ENCODE peak calls at places on chromosomes 3 and 15, in ten cellular contexts. T, C, Q, M, K, H, E, I, L and D are unnamed samples.

GRCh38 chr15:89132611-89133242 is 44.5 kb downstream of the ABHD2 start:
- DNase-seq in I (no peak), H (no peak), Q (no peak), L (no peak), C (no peak), E (no peak), T (no peak), M (peak), K (peak), D (no peak)

GRCh38 chr3:108223928-108224327 is 1.7 kb upstream of the IFT57 start:
- DNase-seq in E (no peak), L (no peak), M (no peak), K (no peak), C (peak), I (no peak), H (peak), T (no peak), Q (no peak), D (no peak)

GRCh38 chr3:170811515-170811914 is 58.5 kb downstream of the RPL22L1 start:
- DNase-seq in C (peak), L (no peak), I (no peak), Q (no peak), K (no peak), E (no peak), H (peak), T (no peak), M (no peak), D (no peak)

GRCh38 chr3:131582438-131582837 is 79.7 kb upstream of the MRPL3 start:
- DNase-seq in C (peak), E (no peak), H (no peak), L (no peak), M (no peak), T (no peak), I (no peak), Q (no peak), K (no peak), D (no peak)

GRCh38 chr15:89396723-89397652 is 62.4 kb upstream of the POLG start:
- DNase-seq in C (no peak), Q (no peak), H (no peak), T (no peak), I (no peak), E (no peak), K (no peak), L (no peak), M (no peak), D (no peak)

GRCh38 chr3:41338276-41338675 is 139.0 kb downstream of the CTNNB1 start:
- DNase-seq in C (no peak), H (peak), E (no peak), I (no peak), Q (no peak), T (no peak), L (no peak), M (no peak), K (no peak), D (no peak)

GRCh38 chr3:105466072-105466471 is 99.4 kb downstream of the ALCAM start:
- DNase-seq in E (no peak), K (no peak), I (no peak), C (no peak), M (no peak), L (no peak), H (no peak), T (no peak), Q (no peak), D (no peak)

GRCh38 chr3:61954097-61954528 is 392.7 kb downstream of the PTPRG start:
- DNase-seq in M (no peak), H (peak), C (no peak), T (no peak), K (no peak), Q (no peak), E (no peak), L (no peak), I (no peak), D (no peak)

GRCh38 chr3:72768976-72769375 is 79.3 kb downstream of the SHQ1 start:
- DNase-seq in C (no peak), I (no peak), E (no peak), Q (no peak), L (no peak), T (no peak), K (no peak), M (no peak), H (no peak), D (no peak)

GRCh38 chr3:192409203-192409837 is 318.0 kb downstream of the FGF12 start:
- DNase-seq in Q (peak), H (no peak), M (no peak), K (peak), C (no peak), L (peak), E (no peak), I (no peak), T (peak), D (no peak)

GRCh38 chr3:125240496-125240895 is 27.9 kb upstream of the SLC12A8 start:
- DNase-seq in H (peak), M (no peak), Q (no peak), C (no peak), L (no peak), I (no peak), T (no peak), K (no peak), E (no peak), D (no peak)

GRCh38 chr3:107458871-107459270 is 63.9 kb upstream of the BBX start:
- DNase-seq in Q (no peak), H (no peak), L (no peak), C (peak), T (no peak), I (no peak), K (no peak), M (no peak), E (no peak), D (no peak)

GRCh38 chr15:64716452-64716851 is 58.9 kb downstream of the RBPMS2 start:
- DNase-seq in C (no peak), M (no peak), K (no peak), Q (no peak), H (no peak), T (no peak), I (no peak), L (no peak), E (no peak), D (no peak)

GRCh38 chr3:37493485-37494080 is 319.2 kb upstream of the LRRFIP2 start:
- DNase-seq in T (no peak), E (no peak), K (no peak), L (no peak), M (no peak), H (no peak), I (no peak), C (no peak), Q (no peak), D (no peak)

GRCh38 chr15:94844533-94845390 is 613.4 kb downstream of the MCTP2 start:
- DNase-seq in M (peak), Q (no peak), L (peak), H (no peak), T (no peak), E (peak), I (peak), K (peak), C (peak), D (peak)

DNA sequence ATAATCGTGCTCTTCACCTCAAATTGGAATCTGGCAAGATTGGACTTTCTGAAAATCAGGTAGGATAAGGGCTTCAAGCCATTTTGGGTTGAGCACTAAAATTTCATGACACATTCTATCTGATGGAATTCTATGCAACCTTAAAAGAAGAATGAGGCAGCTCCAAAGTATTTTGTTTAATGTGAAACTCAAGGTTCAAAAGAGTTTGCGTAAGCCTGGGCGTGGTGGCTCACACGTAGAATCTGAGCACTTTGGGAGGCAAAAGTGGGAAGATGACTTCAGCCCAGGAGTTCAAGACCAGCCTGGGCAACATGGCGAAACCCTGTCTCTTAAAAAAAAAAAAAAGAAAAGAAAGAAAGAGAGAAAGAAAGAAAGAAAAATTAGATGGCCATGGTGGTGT is 3.6 kb upstream of the PLA1A start:
- DNase-seq in H (no peak), T (no peak), K (no peak), Q (no peak), L (no peak), I (no peak), C (no peak), E (no peak), M (no peak), D (no peak)
- TF ChIP-seq POLR2A in H (no peak), T (no peak), K (no peak), Q (no peak), L (no peak), I (no peak), C (no peak), E (no peak), M (no peak), D (no peak)

GRCh38 chr15:70829366-70830166 is 24.4 kb downstream of the LARP6 start:
- DNase-seq in M (peak), Q (no peak), T (peak), C (no peak), L (no peak), I (no peak), K (peak), H (peak), E (no peak), D (no peak)
- TF ChIP-seq POLR2A in M (no peak), Q (no peak), T (no peak), C (no peak), L (no peak), I (no peak), K (no peak), H (no peak), E (no peak), D (no peak)

DNA sequence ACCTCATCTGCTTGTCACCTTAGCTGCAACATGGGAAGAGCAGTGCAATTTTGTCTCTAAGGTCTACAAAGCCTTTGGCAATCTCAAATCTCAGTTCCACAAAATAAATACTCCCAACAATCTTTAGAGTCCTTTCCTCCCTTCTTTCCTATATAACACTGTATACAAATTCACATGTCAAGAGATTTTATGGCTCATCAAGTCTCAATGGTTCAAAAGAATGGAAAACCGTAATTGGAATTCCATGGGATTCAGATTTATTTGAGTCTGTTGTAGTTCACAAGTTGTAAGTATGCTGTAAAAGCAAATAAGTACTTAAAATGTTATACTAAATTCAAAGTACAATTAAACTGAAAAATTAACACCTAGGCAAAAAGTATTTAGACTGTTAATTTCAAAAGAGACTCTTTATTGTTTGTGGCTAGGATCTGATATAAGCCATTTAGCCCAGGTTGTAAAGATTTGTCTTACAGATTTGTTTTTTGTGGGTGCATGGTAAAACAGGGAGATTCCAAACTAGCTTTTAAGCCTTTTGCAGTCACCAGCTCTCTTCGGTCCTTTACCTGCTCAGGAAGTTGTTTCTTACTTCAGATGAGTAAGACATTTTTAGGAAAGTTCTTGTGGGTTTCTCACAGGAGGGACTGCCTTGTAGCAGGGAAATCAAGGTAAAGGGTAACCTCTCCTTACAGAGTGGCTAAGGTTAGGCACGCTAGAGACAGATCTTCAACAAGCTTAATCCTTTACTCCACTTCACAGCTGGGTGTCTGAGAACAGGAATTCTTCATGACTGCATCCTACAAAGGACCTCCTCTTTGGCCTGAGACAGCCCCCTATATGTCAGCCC is 50.2 kb downstream of the CMSS1 start:
- DNase-seq in I (no peak), T (no peak), E (no peak), L (no peak), C (no peak), K (no peak), H (no peak), M (no peak), Q (no peak), D (no peak)
- TF ChIP-seq POLR2A in I (no peak), T (no peak), E (no peak), L (no peak), C (no peak), K (no peak), H (no peak), M (no peak), Q (no peak), D (no peak)

GRCh38 chr3:50502225-50502583 is 1.2 kb downstream of the CACNA2D2 start:
- DNase-seq in M (no peak), K (no peak), E (no peak), C (no peak), I (no peak), H (no peak), T (no peak), Q (no peak), L (no peak), D (no peak)

GRCh38 chr3:50503947-50504346 is 513 bp upstream of the CACNA2D2 start:
- DNase-seq in K (no peak), L (no peak), E (no peak), C (no peak), H (no peak), T (no peak), Q (no peak), M (no peak), I (peak), D (no peak)

GRCh38 chr3:50502584-50503423 is 630 bp downstream of the CACNA2D2 start:
- DNase-seq in K (no peak), I (peak), E (no peak), M (no peak), L (peak), H (no peak), Q (no peak), T (no peak), C (no peak), D (no peak)

GRCh38 chr3:50504681-50505080 is 1.2 kb upstream of the CACNA2D2 start:
- DNase-seq in I (no peak), C (no peak), M (no peak), E (no peak), H (no peak), K (no peak), L (no peak), T (no peak), Q (no peak), D (no peak)

DNA sequence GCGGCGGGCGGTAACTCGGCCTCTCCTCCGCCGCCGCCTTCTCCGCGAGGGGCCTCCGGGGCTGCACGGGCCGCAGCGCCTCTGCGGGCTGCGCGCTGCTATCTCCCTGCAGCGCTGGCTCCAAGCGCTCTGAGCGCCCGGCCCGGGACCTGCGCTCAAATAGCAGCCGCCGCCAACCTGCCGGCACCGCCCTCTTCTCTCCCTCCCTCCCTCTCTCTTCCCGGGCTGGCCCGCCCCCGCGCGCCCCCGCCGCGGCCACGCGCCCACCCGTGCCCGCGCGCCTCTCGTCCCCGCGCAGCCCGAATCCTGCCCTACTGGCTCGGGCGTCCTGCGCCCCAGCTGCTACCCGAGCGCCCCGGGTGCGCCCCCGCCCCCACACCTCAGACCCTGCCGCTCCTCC is at the start of gene CACNA2D2:
- DNase-seq in H (no peak), M (peak), L (peak), K (peak), E (peak), C (peak), T (no peak), Q (peak), I (peak), D (peak)
- TF ChIP-seq POLR2A in H (no peak), M (peak), L (peak), K (no peak), E (no peak), C (no peak), T (peak), Q (peak), I (peak), D (no peak)

GRCh38 chr3:138187296-138188012 is at the start of gene ARMC8:
- DNase-seq in E (peak), T (peak), M (peak), L (peak), K (peak), H (no peak), Q (peak), C (no peak), I (peak), D (peak)
- TF ChIP-seq POLR2A in E (peak), T (peak), M (peak), L (peak), K (peak), H (peak), Q (peak), C (peak), I (peak), D (peak)

GRCh38 chr3:138862924-138863775 is 28.4 kb upstream of the PIK3CB start:
- DNase-seq in M (peak), K (peak), T (peak), C (peak), I (no peak), L (no peak), E (peak), Q (peak), H (peak), D (peak)

GRCh38 chr3:138861755-138862333 is 27.1 kb upstream of the PIK3CB start:
- DNase-seq in M (no peak), T (peak), K (no peak), I (no peak), Q (no peak), L (no peak), E (no peak), H (peak), C (no peak), D (no peak)

GRCh38 chr3:138867996-138868395 is 33.3 kb upstream of the PIK3CB start:
- DNase-seq in C (no peak), M (no peak), L (no peak), I (no peak), T (no peak), Q (no peak), E (no peak), K (no peak), H (no peak), D (no peak)

GRCh38 chr3:138862531-138862923 is 27.8 kb upstream of the PIK3CB start:
- DNase-seq in H (no peak), T (no peak), E (peak), C (no peak), K (no peak), M (no peak), I (no peak), Q (no peak), L (no peak), D (peak)

DNA sequence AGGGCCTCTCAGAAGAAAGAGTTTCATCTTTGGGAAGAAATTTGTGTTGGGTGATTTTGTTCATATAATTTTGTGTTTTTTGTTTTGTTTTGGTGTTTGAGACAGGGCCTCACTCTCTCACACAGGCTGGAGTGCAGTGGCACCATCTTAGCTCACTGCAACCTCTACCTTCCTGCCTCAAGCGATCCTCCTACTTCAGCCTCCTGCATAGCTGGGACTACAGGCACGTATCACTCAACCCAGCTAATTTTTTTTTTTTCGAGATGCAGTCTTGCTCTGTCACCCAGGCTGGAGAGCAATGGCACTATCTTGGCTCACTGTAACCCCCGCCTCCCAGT is 29.0 kb upstream of the PIK3CB start:
- DNase-seq in I (no peak), H (no peak), Q (no peak), M (no peak), T (no peak), L (no peak), C (no peak), E (no peak), K (no peak), D (no peak)
- TF ChIP-seq POLR2A in I (no peak), H (no peak), Q (no peak), M (no peak), T (no peak), L (no peak), C (no peak), E (no peak), K (no peak), D (no peak)

DNA sequence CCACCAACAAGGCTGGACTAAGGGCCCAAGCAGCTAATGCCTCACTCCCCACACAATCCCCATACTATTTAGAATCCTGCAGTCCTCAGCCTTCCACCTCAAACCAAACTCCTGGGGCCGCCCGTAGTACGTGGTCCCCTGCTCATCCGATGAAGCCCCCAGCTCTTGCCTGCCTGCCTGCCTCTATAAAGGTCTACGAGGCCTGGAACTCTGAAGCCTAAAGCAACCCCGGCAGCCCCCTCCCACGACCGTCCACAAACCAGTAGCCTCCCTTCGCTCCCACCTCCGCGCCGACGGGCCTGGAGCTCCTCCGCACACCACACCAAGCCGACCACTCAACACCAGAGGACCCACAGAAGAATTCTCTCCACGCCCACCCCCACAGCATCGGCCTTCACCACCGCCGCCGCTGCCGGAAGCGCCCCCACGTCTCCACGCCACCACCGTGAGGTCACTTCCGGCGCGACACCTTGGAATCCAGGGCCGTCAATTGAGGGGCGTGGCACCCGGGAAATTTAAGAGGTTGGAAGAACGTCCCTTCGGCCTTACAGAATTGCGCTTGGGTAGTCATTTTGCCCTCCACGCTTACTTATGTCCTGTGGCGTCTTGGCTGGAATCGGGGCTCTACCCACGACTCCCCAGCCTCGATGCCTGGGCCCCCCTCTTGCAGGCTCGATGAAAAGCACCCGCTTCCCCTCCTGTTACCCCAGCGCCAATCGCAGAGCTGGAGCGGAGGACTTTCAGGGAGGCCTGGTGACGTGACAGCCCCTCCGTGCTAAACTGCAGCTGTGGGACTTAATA is at the start of gene EDC3:
- DNase-seq in H (peak), Q (peak), K (peak), C (peak), E (peak), I (peak), T (peak), M (peak), L (peak), D (peak)
- TF ChIP-seq POLR2A in H (peak), Q (peak), K (no peak), C (peak), E (peak), I (peak), T (peak), M (peak), L (peak), D (peak)

GRCh38 chr3:151559736-151560135 is 98.9 kb upstream of the IGSF10 start:
- DNase-seq in I (no peak), M (no peak), K (no peak), Q (no peak), E (no peak), L (no peak), H (no peak), T (no peak), C (no peak), D (no peak)

GRCh38 chr3:151560750-151561149 is 99.9 kb upstream of the IGSF10 start:
- DNase-seq in M (no peak), I (no peak), K (no peak), L (no peak), Q (no peak), T (no peak), C (no peak), E (no peak), H (no peak), D (no peak)

GRCh38 chr3:151564261-151564660 is 103.4 kb upstream of the IGSF10 start:
- DNase-seq in L (no peak), T (no peak), M (no peak), C (no peak), K (no peak), I (no peak), H (no peak), E (no peak), Q (no peak), D (no peak)

GRCh38 chr3:151562901-151563300 is 102.0 kb upstream of the IGSF10 start:
- DNase-seq in I (no peak), C (no peak), L (no peak), K (no peak), T (no peak), M (no peak), E (no peak), Q (no peak), H (no peak), D (no peak)

DNA sequence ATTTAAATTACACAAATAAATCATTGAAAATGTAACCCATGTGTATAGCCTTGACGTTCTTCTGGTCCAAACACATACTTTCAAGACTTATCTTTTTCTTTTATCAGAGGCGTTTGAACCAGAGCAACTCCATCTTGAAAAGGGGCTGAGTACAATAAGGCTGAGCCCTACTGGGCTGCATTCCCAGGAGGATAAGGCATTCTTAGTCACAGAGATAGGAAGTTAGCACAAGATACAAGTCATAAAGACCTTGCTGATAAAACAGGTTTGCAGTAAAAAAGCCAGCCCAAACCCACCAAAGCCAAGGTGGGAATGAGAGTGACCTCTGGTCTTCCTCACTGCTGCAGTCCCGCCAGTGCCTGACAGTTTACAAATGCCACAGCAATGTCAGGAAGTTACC is 101.0 kb upstream of the IGSF10 start:
- DNase-seq in Q (no peak), I (no peak), K (no peak), C (no peak), L (no peak), E (no peak), H (peak), T (no peak), M (no peak), D (no peak)
- TF ChIP-seq POLR2A in Q (no peak), I (no peak), K (no peak), C (no peak), L (no peak), E (no peak), H (no peak), T (no peak), M (no peak), D (no peak)